ENCODE peak calls at places on chromosomes 11 and 22, in six cellular contexts. One of them, this sample, is unnamed.

GRCh38 chr11:12682730-12683500 is 8.7 kb downstream of the TEAD1 start:
- DNase-seq in neural progenitor cell: no peak
- DNase-seq in A549: no peak
- DNase-seq in CD8-positive, alpha-beta memory T cell: no peak
- DNase-seq in right cardiac atrium: no peak
- DNase-seq in dorsolateral prefrontal cortex: no peak
- DNase-seq in this sample: no peak

GRCh38 chr11:109885006-109885405 is 208.2 kb upstream of the ZC3H12C start:
- DNase-seq in neural progenitor cell: peak
- DNase-seq in A549: no peak
- DNase-seq in CD8-positive, alpha-beta memory T cell: no peak
- DNase-seq in right cardiac atrium: no peak
- DNase-seq in dorsolateral prefrontal cortex: no peak
- DNase-seq in this sample: no peak

GRCh38 chr22:31943206-31943975 is 944 bp upstream of the YWHAH start:
- DNase-seq in neural progenitor cell: no peak
- DNase-seq in A549: no peak
- DNase-seq in CD8-positive, alpha-beta memory T cell: no peak
- DNase-seq in right cardiac atrium: no peak
- DNase-seq in dorsolateral prefrontal cortex: no peak
- DNase-seq in this sample: no peak

GRCh38 chr11:134371436-134372185 is 39.8 kb downstream of the GLB1L2 start:
- DNase-seq in neural progenitor cell: no peak
- DNase-seq in A549: no peak
- DNase-seq in CD8-positive, alpha-beta memory T cell: no peak
- DNase-seq in right cardiac atrium: no peak
- DNase-seq in dorsolateral prefrontal cortex: no peak
- DNase-seq in this sample: no peak

GRCh38 chr22:25223269-25223850 is 3.9 kb downstream of the CRYBB2 start:
- DNase-seq in neural progenitor cell: peak
- DNase-seq in A549: no peak
- DNase-seq in CD8-positive, alpha-beta memory T cell: no peak
- DNase-seq in right cardiac atrium: no peak
- DNase-seq in dorsolateral prefrontal cortex: no peak
- DNase-seq in this sample: no peak

GRCh38 chr11:118241191-118242098 is 10.7 kb downstream of the MPZL3 start:
- DNase-seq in neural progenitor cell: no peak
- DNase-seq in A549: no peak
- DNase-seq in CD8-positive, alpha-beta memory T cell: peak
- DNase-seq in right cardiac atrium: no peak
- DNase-seq in dorsolateral prefrontal cortex: no peak
- DNase-seq in this sample: peak

GRCh38 chr11:28838741-28839140 is 730.6 kb downstream of the METTL15 start:
- DNase-seq in neural progenitor cell: no peak
- DNase-seq in A549: no peak
- DNase-seq in CD8-positive, alpha-beta memory T cell: no peak
- DNase-seq in right cardiac atrium: no peak
- DNase-seq in dorsolateral prefrontal cortex: no peak
- DNase-seq in this sample: no peak

GRCh38 chr11:34052608-34053160 is 1.2 kb downstream of the CAPRIN1 start:
- DNase-seq in neural progenitor cell: peak
- DNase-seq in A549: peak
- DNase-seq in CD8-positive, alpha-beta memory T cell: no peak
- DNase-seq in right cardiac atrium: peak
- DNase-seq in dorsolateral prefrontal cortex: no peak
- DNase-seq in this sample: no peak

GRCh38 chr11:126929186-126930085 is 71.1 kb downstream of the KIRREL3 start:
- DNase-seq in neural progenitor cell: no peak
- DNase-seq in A549: no peak
- DNase-seq in CD8-positive, alpha-beta memory T cell: no peak
- DNase-seq in right cardiac atrium: peak
- DNase-seq in dorsolateral prefrontal cortex: no peak
- DNase-seq in this sample: no peak

GRCh38 chr11:86787018-86787417 is 13.3 kb upstream of the PRSS23 start:
- DNase-seq in neural progenitor cell: no peak
- DNase-seq in A549: no peak
- DNase-seq in CD8-positive, alpha-beta memory T cell: no peak
- DNase-seq in right cardiac atrium: no peak
- DNase-seq in dorsolateral prefrontal cortex: no peak
- DNase-seq in this sample: no peak

GRCh38 chr22:33600595-33600994 is 319.7 kb downstream of the LARGE1 start:
- DNase-seq in neural progenitor cell: no peak
- DNase-seq in A549: no peak
- DNase-seq in CD8-positive, alpha-beta memory T cell: no peak
- DNase-seq in right cardiac atrium: no peak
- DNase-seq in dorsolateral prefrontal cortex: no peak
- DNase-seq in this sample: no peak

GRCh38 chr11:88508808-88509581 is 171.5 kb upstream of the CTSC start:
- DNase-seq in neural progenitor cell: peak
- DNase-seq in A549: peak
- DNase-seq in CD8-positive, alpha-beta memory T cell: no peak
- DNase-seq in right cardiac atrium: peak
- DNase-seq in dorsolateral prefrontal cortex: no peak
- DNase-seq in this sample: no peak

GRCh38 chr22:45009881-45010531 is at the start of gene PHF21B:
- DNase-seq in neural progenitor cell: peak
- DNase-seq in A549: peak
- DNase-seq in CD8-positive, alpha-beta memory T cell: no peak
- DNase-seq in right cardiac atrium: peak
- DNase-seq in dorsolateral prefrontal cortex: peak
- DNase-seq in this sample: no peak

GRCh38 chr11:48001438-48002021 is 21.2 kb downstream of the PTPRJ start:
- DNase-seq in neural progenitor cell: no peak
- DNase-seq in A549: peak
- DNase-seq in CD8-positive, alpha-beta memory T cell: peak
- DNase-seq in right cardiac atrium: no peak
- DNase-seq in dorsolateral prefrontal cortex: no peak
- DNase-seq in this sample: peak

GRCh38 chr22:27647540-27647939 is 154.0 kb downstream of the MN1 start:
- DNase-seq in neural progenitor cell: no peak
- DNase-seq in A549: no peak
- DNase-seq in CD8-positive, alpha-beta memory T cell: no peak
- DNase-seq in right cardiac atrium: no peak
- DNase-seq in dorsolateral prefrontal cortex: no peak
- DNase-seq in this sample: no peak

GRCh38 chr22:35685731-35686130 is 31.9 kb upstream of the APOL5 start:
- DNase-seq in neural progenitor cell: no peak
- DNase-seq in A549: no peak
- DNase-seq in CD8-positive, alpha-beta memory T cell: no peak
- DNase-seq in right cardiac atrium: no peak
- DNase-seq in dorsolateral prefrontal cortex: no peak
- DNase-seq in this sample: no peak

GRCh38 chr11:17604913-17605230 is 57.8 kb downstream of the OTOG start:
- DNase-seq in neural progenitor cell: no peak
- DNase-seq in A549: no peak
- DNase-seq in CD8-positive, alpha-beta memory T cell: no peak
- DNase-seq in right cardiac atrium: no peak
- DNase-seq in dorsolateral prefrontal cortex: no peak
- DNase-seq in this sample: no peak

GRCh38 chr11:98130117-98130625 is 890.6 kb upstream of the CNTN5 start:
- DNase-seq in neural progenitor cell: no peak
- DNase-seq in A549: no peak
- DNase-seq in CD8-positive, alpha-beta memory T cell: no peak
- DNase-seq in right cardiac atrium: no peak
- DNase-seq in dorsolateral prefrontal cortex: no peak
- DNase-seq in this sample: no peak

GRCh38 chr11:19389787-19390303 is 149.1 kb upstream of the E2F8 start:
- DNase-seq in neural progenitor cell: no peak
- DNase-seq in A549: no peak
- DNase-seq in CD8-positive, alpha-beta memory T cell: no peak
- DNase-seq in right cardiac atrium: no peak
- DNase-seq in dorsolateral prefrontal cortex: no peak
- DNase-seq in this sample: no peak

GRCh38 chr22:44707752-44708151 is 5.7 kb downstream of the PRR5 start:
- DNase-seq in neural progenitor cell: no peak
- DNase-seq in A549: no peak
- DNase-seq in CD8-positive, alpha-beta memory T cell: no peak
- DNase-seq in right cardiac atrium: no peak
- DNase-seq in dorsolateral prefrontal cortex: no peak
- DNase-seq in this sample: peak

GRCh38 chr11:19237813-19238212 is 2.9 kb downstream of the E2F8 start:
- DNase-seq in neural progenitor cell: no peak
- DNase-seq in A549: no peak
- DNase-seq in CD8-positive, alpha-beta memory T cell: no peak
- DNase-seq in right cardiac atrium: no peak
- DNase-seq in dorsolateral prefrontal cortex: no peak
- DNase-seq in this sample: no peak

GRCh38 chr11:76613901-76614300 is 56.6 kb downstream of the LRRC32 start:
- DNase-seq in neural progenitor cell: no peak
- DNase-seq in A549: no peak
- DNase-seq in CD8-positive, alpha-beta memory T cell: no peak
- DNase-seq in right cardiac atrium: no peak
- DNase-seq in dorsolateral prefrontal cortex: no peak
- DNase-seq in this sample: no peak

GRCh38 chr11:125675196-125675595 is 5.5 kb downstream of the ACRV1 start:
- DNase-seq in neural progenitor cell: no peak
- DNase-seq in A549: no peak
- DNase-seq in CD8-positive, alpha-beta memory T cell: no peak
- DNase-seq in right cardiac atrium: no peak
- DNase-seq in dorsolateral prefrontal cortex: no peak
- DNase-seq in this sample: no peak
- H3K27ac ChIP-seq in neural progenitor cell: no peak
- H3K27ac ChIP-seq in A549: no peak
- H3K27ac ChIP-seq in CD8-positive, alpha-beta memory T cell: no peak
- H3K27ac ChIP-seq in right cardiac atrium: no peak
- H3K27ac ChIP-seq in dorsolateral prefrontal cortex: no peak
- H3K27ac ChIP-seq in this sample: no peak

GRCh38 chr11:35165416-35166368 is 26.7 kb downstream of the CD44 start:
- DNase-seq in neural progenitor cell: peak
- DNase-seq in A549: peak
- DNase-seq in CD8-positive, alpha-beta memory T cell: peak
- DNase-seq in right cardiac atrium: no peak
- DNase-seq in dorsolateral prefrontal cortex: no peak
- DNase-seq in this sample: peak
- H3K27ac ChIP-seq in neural progenitor cell: no peak
- H3K27ac ChIP-seq in A549: peak
- H3K27ac ChIP-seq in CD8-positive, alpha-beta memory T cell: peak
- H3K27ac ChIP-seq in right cardiac atrium: peak
- H3K27ac ChIP-seq in dorsolateral prefrontal cortex: no peak
- H3K27ac ChIP-seq in this sample: peak

DNA sequence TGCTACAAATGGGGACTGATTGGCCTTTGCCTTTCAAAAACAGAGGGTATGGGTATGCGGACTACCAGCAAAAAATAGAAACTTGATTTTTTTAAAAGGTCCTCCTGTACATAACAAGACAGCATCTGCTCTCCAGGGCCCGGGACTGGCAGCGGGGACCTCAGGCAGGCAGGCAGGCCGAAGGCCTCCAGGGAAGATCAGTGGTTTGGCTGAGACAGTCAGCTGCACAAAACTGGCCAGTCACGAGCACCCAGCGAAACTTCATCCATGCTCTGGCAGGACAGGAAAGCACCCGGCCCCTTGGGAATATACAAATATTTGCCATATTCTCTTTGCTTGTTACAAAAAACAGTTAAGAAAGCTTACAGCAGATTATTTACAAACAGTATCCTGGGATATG is 11.0 kb downstream of the RPL27A start:
- DNase-seq in neural progenitor cell: no peak
- DNase-seq in A549: no peak
- DNase-seq in CD8-positive, alpha-beta memory T cell: no peak
- DNase-seq in right cardiac atrium: no peak
- DNase-seq in dorsolateral prefrontal cortex: no peak
- DNase-seq in this sample: no peak
- H3K27ac ChIP-seq in neural progenitor cell: no peak
- H3K27ac ChIP-seq in A549: no peak
- H3K27ac ChIP-seq in CD8-positive, alpha-beta memory T cell: no peak
- H3K27ac ChIP-seq in right cardiac atrium: no peak
- H3K27ac ChIP-seq in dorsolateral prefrontal cortex: no peak
- H3K27ac ChIP-seq in this sample: no peak

GRCh38 chr11:111745719-111746504 is 20.3 kb downstream of the PPP2R1B start:
- DNase-seq in neural progenitor cell: no peak
- DNase-seq in A549: no peak
- DNase-seq in CD8-positive, alpha-beta memory T cell: no peak
- DNase-seq in right cardiac atrium: no peak
- DNase-seq in dorsolateral prefrontal cortex: no peak
- DNase-seq in this sample: no peak
- H3K27ac ChIP-seq in neural progenitor cell: no peak
- H3K27ac ChIP-seq in A549: no peak
- H3K27ac ChIP-seq in CD8-positive, alpha-beta memory T cell: no peak
- H3K27ac ChIP-seq in right cardiac atrium: no peak
- H3K27ac ChIP-seq in dorsolateral prefrontal cortex: peak
- H3K27ac ChIP-seq in this sample: no peak

GRCh38 chr11:59154585-59154984 is 11.9 kb downstream of the FAM111A start:
- DNase-seq in neural progenitor cell: no peak
- DNase-seq in A549: no peak
- DNase-seq in CD8-positive, alpha-beta memory T cell: no peak
- DNase-seq in right cardiac atrium: no peak
- DNase-seq in dorsolateral prefrontal cortex: no peak
- DNase-seq in this sample: no peak

GRCh38 chr11:59157433-59157832 is 14.5 kb upstream of the DTX4 start:
- DNase-seq in neural progenitor cell: no peak
- DNase-seq in A549: no peak
- DNase-seq in CD8-positive, alpha-beta memory T cell: no peak
- DNase-seq in right cardiac atrium: no peak
- DNase-seq in dorsolateral prefrontal cortex: no peak
- DNase-seq in this sample: no peak

GRCh38 chr11:59152312-59152967 is 9.8 kb downstream of the FAM111A start:
- DNase-seq in neural progenitor cell: no peak
- DNase-seq in A549: no peak
- DNase-seq in CD8-positive, alpha-beta memory T cell: no peak
- DNase-seq in right cardiac atrium: no peak
- DNase-seq in dorsolateral prefrontal cortex: no peak
- DNase-seq in this sample: no peak

GRCh38 chr11:59151761-59152160 is 9.1 kb downstream of the FAM111A start:
- DNase-seq in neural progenitor cell: no peak
- DNase-seq in A549: no peak
- DNase-seq in CD8-positive, alpha-beta memory T cell: no peak
- DNase-seq in right cardiac atrium: no peak
- DNase-seq in dorsolateral prefrontal cortex: no peak
- DNase-seq in this sample: no peak
- H3K27ac ChIP-seq in neural progenitor cell: no peak
- H3K27ac ChIP-seq in A549: no peak
- H3K27ac ChIP-seq in CD8-positive, alpha-beta memory T cell: no peak
- H3K27ac ChIP-seq in right cardiac atrium: no peak
- H3K27ac ChIP-seq in dorsolateral prefrontal cortex: no peak
- H3K27ac ChIP-seq in this sample: no peak

DNA sequence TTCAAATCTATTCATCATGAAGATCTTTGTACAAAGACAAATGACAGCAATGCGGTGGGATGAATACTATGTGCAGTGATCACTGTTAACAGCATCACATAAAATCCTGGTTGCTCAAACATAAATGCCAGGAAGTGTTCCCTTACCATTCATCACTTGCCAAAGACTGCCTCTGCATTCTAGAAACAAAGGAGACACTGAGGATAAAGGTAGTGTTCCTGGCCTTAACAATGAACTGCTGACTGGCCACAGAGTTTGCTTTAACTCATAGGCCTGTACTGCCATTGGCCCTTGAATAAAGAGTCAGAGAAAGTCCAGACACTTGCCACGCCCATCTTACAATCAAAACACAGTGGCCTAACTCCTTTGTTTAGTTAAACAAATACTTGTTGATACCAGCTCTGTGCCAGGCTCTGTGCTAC is 29.5 kb downstream of the C2CD3 start:
- DNase-seq in neural progenitor cell: peak
- DNase-seq in A549: peak
- DNase-seq in CD8-positive, alpha-beta memory T cell: no peak
- DNase-seq in right cardiac atrium: no peak
- DNase-seq in dorsolateral prefrontal cortex: no peak
- DNase-seq in this sample: no peak
- H3K27ac ChIP-seq in neural progenitor cell: no peak
- H3K27ac ChIP-seq in A549: peak
- H3K27ac ChIP-seq in CD8-positive, alpha-beta memory T cell: no peak
- H3K27ac ChIP-seq in right cardiac atrium: no peak
- H3K27ac ChIP-seq in dorsolateral prefrontal cortex: no peak
- H3K27ac ChIP-seq in this sample: no peak